ENCODE peak calls at places on chromosomes 6 and 20, in five cellular contexts. P is psoas muscle; N is CD8-positive, alpha-beta memory T cell; C is neural crest cell; H is activated T-helper 1 cell treated with Interleukin-2 at 50 U/mL for 16 hours. L is an unnamed sample.

GRCh38 chr20:5073154-5074049 is 46.4 kb downstream of the PCNA start:
- DNase-seq in P (peak), N (no peak), C (no peak), H (no peak), L (no peak)

GRCh38 chr6:4610256-4610655 is 165.9 kb upstream of the CDYL start:
- DNase-seq in P (peak), N (no peak), C (no peak), H (no peak), L (no peak)

GRCh38 chr6:18429655-18430054 is 42.5 kb downstream of the RNF144B start:
- DNase-seq in P (peak), N (no peak), C (no peak), H (no peak), L (no peak)

GRCh38 chr20:37344506-37345338 is 1.2 kb upstream of the SRC start:
- DNase-seq in P (no peak), N (no peak), C (no peak), H (no peak), L (no peak)

GRCh38 chr6:166626177-166627038 is 643 bp downstream of the RPS6KA2 start:
- DNase-seq in P (no peak), N (peak), C (peak), H (peak), L (peak)

GRCh38 chr6:13813621-13814175 is 659 bp downstream of the MCUR1 start:
- DNase-seq in P (peak), N (no peak), C (peak), H (peak), L (peak)

GRCh38 chr20:45842169-45842812 is 8.7 kb downstream of the SNX21 start:
- DNase-seq in P (no peak), N (no peak), C (no peak), H (no peak), L (no peak)

GRCh38 chr6:168071620-168072019 is 7.4 kb downstream of the FRMD1 start:
- DNase-seq in P (no peak), N (no peak), C (no peak), H (no peak), L (no peak)

GRCh38 chr20:59955131-59955796 is 3.0 kb upstream of the CDH26 start:
- DNase-seq in P (no peak), N (no peak), C (no peak), H (no peak), L (no peak)

GRCh38 chr20:57428611-57429496 is 37.7 kb downstream of the RBM38 start:
- DNase-seq in P (no peak), N (no peak), C (no peak), H (no peak), L (no peak)

GRCh38 chr6:123009101-123009500 is 13.1 kb downstream of the CLVS2 start:
- DNase-seq in P (no peak), N (no peak), C (no peak), H (no peak), L (no peak)

GRCh38 chr20:53643031-53643832 is 49.6 kb upstream of the ZNF217 start:
- DNase-seq in P (no peak), N (peak), C (no peak), H (peak), L (no peak)

GRCh38 chr6:160431231-160431630 is 83.1 kb downstream of the SLC22A3 start:
- DNase-seq in P (peak), N (no peak), C (no peak), H (no peak), L (no peak)

GRCh38 chr6:22447191-22447590 is 122.2 kb upstream of the HDGFL1 start:
- DNase-seq in P (peak), N (no peak), C (no peak), H (no peak), L (no peak)

GRCh38 chr20:50083034-50083433 is 29.9 kb downstream of the UBE2V1 start:
- DNase-seq in P (no peak), N (no peak), C (no peak), H (no peak), L (no peak)

GRCh38 chr6:36754582-36755434 is 57.2 kb downstream of the RAB44 start:
- DNase-seq in P (no peak), N (no peak), C (no peak), H (no peak), L (no peak)

GRCh38 chr20:4161447-4162251 is 146.3 kb upstream of the RNF24 start:
- DNase-seq in P (no peak), N (no peak), C (no peak), H (no peak), L (no peak)

GRCh38 chr20:31608256-31608980 is 3.3 kb downstream of the ID1 start:
- DNase-seq in P (peak), N (no peak), C (no peak), H (no peak), L (peak)

GRCh38 chr6:117545161-117545595 is 57.1 kb downstream of the GOPC start:
- DNase-seq in P (no peak), N (no peak), C (no peak), H (no peak), L (no peak)